ENCODE peak calls at places on chromosomes 4 and X, in six cellular contexts. F is mammary epithelial cell; Y is adrenal gland; Q is uterus; X is ovary; G is effector memory CD4-positive, alpha-beta T cell. H is an unnamed sample.
A peak's percentile ranks its signal among the peaks of the same experiment; 100 is the strongest.

GRCh38 chrX:13377537-13377936 is 57.7 kb upstream of the ATXN3L start:
- DNase-seq in F (peak; percentile 56), Y (no peak), Q (peak; percentile 62), X (no peak), G (no peak), H (no peak)

GRCh38 chrX:122941801-122942200 is 242.3 kb upstream of the GRIA3 start:
- DNase-seq in F (peak; percentile 35), Y (no peak), Q (no peak), X (no peak), G (no peak), H (no peak)

GRCh38 chrX:86047174-86047991 is at the start of gene CHM:
- DNase-seq in F (peak; percentile 78), Y (peak; percentile 86), Q (peak; percentile 69), X (peak; percentile 45), G (peak; percentile 7), H (peak; percentile 27)

GRCh38 chrX:8030361-8030760 is 103.1 kb upstream of the PNPLA4 start:
- DNase-seq in F (no peak), Y (no peak), Q (no peak), X (no peak), G (no peak), H (no peak)

GRCh38 chr4:153594208-153594607 is 89.9 kb upstream of the TLR2 start:
- DNase-seq in F (no peak), Y (no peak), Q (no peak), X (no peak), G (no peak), H (no peak)

GRCh38 chr4:122739174-122739573 is 6.7 kb downstream of the BBS12 start:
- DNase-seq in F (peak; percentile 83), Y (no peak), Q (no peak), X (no peak), G (no peak), H (no peak)

GRCh38 chr4:83417566-83417965 is 38.1 kb downstream of the HELQ start:
- DNase-seq in F (no peak), Y (no peak), Q (no peak), X (no peak), G (no peak), H (no peak)

GRCh38 chr4:165403667-165404066 is 24.9 kb downstream of the CPE start:
- DNase-seq in F (no peak), Y (peak; percentile 58), Q (no peak), X (no peak), G (no peak), H (no peak)

GRCh38 chrX:85619962-85620361 is 240.5 kb upstream of the POF1B start:
- DNase-seq in F (no peak), Y (no peak), Q (no peak), X (no peak), G (no peak), H (no peak)

GRCh38 chrX:68511255-68511654 is 12.4 kb downstream of the YIPF6 start:
- DNase-seq in F (peak; percentile 32), Y (no peak), Q (peak; percentile 35), X (no peak), G (no peak), H (no peak)

GRCh38 chr4:161601011-161601410 is 562.8 kb downstream of the FSTL5 start:
- DNase-seq in F (no peak), Y (no peak), Q (no peak), X (no peak), G (no peak), H (no peak)

GRCh38 chr4:9894604-9895361 is 113.3 kb downstream of the DRD5 start:
- DNase-seq in F (no peak), Y (no peak), Q (no peak), X (no peak), G (no peak), H (no peak)

GRCh38 chr4:8905236-8905772 is 33.7 kb upstream of the HMX1 start:
- DNase-seq in F (no peak), Y (no peak), Q (no peak), X (no peak), G (no peak), H (no peak)

GRCh38 chr4:9931196-9931595 is 90.1 kb downstream of the SLC2A9 start:
- DNase-seq in F (no peak), Y (no peak), Q (no peak), X (no peak), G (no peak), H (no peak)

GRCh38 chr4:108337923-108338322 is 169.2 kb upstream of the LEF1 start:
- DNase-seq in F (peak; percentile 30), Y (peak; percentile 65), Q (no peak), X (no peak), G (no peak), H (no peak)

GRCh38 chr4:87865960-87866598 is 33.3 kb downstream of the MEPE start:
- DNase-seq in F (no peak), Y (no peak), Q (no peak), X (no peak), G (no peak), H (no peak)

GRCh38 chr4:86013623-86014022 is 346.2 kb downstream of the MAPK10 start:
- DNase-seq in F (no peak), Y (no peak), Q (no peak), X (no peak), G (no peak), H (no peak)

GRCh38 chrX:70664726-70665125 is 220.1 kb downstream of the DLG3 start:
- DNase-seq in F (peak; percentile 9), Y (no peak), Q (no peak), X (no peak), G (no peak), H (no peak)

GRCh38 chr4:62930884-62931283 is 1478.4 kb downstream of the TECRL start:
- DNase-seq in F (no peak), Y (no peak), Q (no peak), X (no peak), G (no peak), H (no peak)

GRCh38 chr4:155371432-155372043 is 5.2 kb downstream of the MAP9 start:
- DNase-seq in F (peak; percentile 5), Y (no peak), Q (no peak), X (no peak), G (no peak), H (no peak)

GRCh38 chrX:53882331-53882730 is 161.9 kb downstream of the PHF8 start:
- DNase-seq in F (no peak), Y (no peak), Q (no peak), X (no peak), G (no peak), H (no peak)

GRCh38 chr4:38860788-38861424 is 4.3 kb upstream of the TLR6 start:
- DNase-seq in F (peak; percentile 47), Y (peak; percentile 66), Q (no peak), X (no peak), G (peak; percentile 23), H (peak; percentile 26)

GRCh38 chr4:42995343-42995944 is 102.9 kb downstream of the GRXCR1 start:
- DNase-seq in F (peak; percentile 6), Y (no peak), Q (no peak), X (no peak), G (no peak), H (no peak)

GRCh38 chr4:175051974-175052373 is 133.8 kb downstream of the ADAM29 start:
- DNase-seq in F (no peak), Y (no peak), Q (no peak), X (no peak), G (no peak), H (no peak)

GRCh38 chrX:71102292-71102691 is 4.2 kb downstream of the CXorf65 start:
- DNase-seq in F (no peak), Y (no peak), Q (no peak), X (no peak), G (no peak), H (no peak)

DNA sequence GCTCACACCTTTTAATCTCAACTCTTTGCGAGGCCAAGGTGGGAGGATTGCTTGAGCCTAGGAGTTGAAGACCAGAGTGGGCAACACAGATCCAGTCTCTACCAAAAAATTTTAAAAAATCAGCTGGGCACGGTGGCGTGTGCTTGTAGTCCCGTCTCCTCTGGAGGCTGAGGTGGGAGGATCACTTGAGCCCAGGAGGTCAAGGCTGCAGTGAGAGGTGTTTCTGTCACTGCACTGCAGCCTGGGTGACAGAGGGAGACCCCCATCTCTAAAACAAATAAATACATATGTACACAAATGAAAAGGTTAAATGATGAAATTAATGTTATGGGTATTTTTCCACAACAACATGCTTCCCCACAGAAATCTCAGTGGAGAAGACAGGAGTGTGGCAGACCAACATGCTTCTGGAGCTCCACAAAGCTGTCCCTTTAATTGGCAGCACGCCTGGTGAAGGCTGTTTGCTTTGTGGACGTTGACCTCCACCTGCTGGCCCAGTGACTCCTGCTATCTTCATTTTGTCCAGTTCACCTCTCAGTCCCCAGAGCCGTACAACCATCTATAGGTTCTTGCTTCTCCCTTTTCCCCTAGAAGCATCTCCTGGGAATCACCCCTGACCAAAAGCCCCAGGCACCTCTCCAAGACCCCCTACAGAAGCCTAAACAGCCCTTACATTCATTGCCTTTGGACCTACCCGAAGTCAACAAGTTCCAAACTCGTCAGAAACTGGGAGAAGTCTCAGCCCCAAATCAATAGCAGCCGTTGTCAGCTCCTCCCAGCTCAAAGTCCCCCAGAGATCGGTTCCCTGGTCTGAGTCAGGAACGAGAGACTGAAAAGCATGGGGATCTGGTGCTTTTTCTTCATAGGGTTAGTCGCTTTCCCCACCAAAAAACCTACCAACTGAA is 36.4 kb upstream of the CD99 start:
- DNase-seq in F (no peak), Y (peak; percentile 60), Q (no peak), X (no peak), G (no peak), H (no peak)
- H3K9me3 ChIP-seq in F (no peaks in the 10 kb centered on the region), Y (no peaks in the 10 kb centered on the region), Q (no peaks in the 10 kb centered on the region), X (no peaks in the 10 kb centered on the region), G (no peaks in the 10 kb centered on the region), H (no peaks in the 10 kb centered on the region)

GRCh38 chr4:26116057-26116456 is 202.0 kb downstream of the SMIM20 start:
- DNase-seq in F (no peak), Y (no peak), Q (no peak), X (no peak), G (no peak), H (no peak)
- H3K9me3 ChIP-seq in F (peaks cover 16% of the 10 kb centered on the region), Y (no peaks in the 10 kb centered on the region), Q (no peaks in the 10 kb centered on the region), X (no peaks in the 10 kb centered on the region), G (no peaks in the 10 kb centered on the region), H (peaks cover 5% of the 10 kb centered on the region)

DNA sequence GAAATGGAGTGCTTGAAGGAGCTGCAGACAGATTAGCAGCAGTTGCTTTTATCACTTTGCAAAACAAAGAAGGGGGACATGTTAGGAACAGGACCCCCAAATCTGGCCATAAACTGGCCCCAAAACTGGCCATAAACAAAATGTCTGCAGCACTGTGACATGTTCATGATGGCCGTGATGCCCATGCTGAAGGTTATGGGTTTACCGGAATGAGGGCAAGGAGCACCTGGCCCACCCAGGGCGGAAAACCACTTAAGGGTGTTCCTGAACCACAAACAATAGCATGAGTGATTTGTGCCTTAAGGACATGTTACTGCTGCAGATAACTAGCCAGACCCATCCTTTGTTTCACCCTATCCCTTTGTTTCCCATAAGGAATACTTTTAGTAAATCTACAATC is 79.6 kb upstream of the GC start:
- DNase-seq in F (no peak), Y (no peak), Q (no peak), X (no peak), G (no peak), H (no peak)
- H3K9me3 ChIP-seq in F (peaks cover 2% of the 10 kb centered on the region), Y (no peaks in the 10 kb centered on the region), Q (no peaks in the 10 kb centered on the region), X (no peaks in the 10 kb centered on the region), G (no peaks in the 10 kb centered on the region), H (no peaks in the 10 kb centered on the region)

DNA sequence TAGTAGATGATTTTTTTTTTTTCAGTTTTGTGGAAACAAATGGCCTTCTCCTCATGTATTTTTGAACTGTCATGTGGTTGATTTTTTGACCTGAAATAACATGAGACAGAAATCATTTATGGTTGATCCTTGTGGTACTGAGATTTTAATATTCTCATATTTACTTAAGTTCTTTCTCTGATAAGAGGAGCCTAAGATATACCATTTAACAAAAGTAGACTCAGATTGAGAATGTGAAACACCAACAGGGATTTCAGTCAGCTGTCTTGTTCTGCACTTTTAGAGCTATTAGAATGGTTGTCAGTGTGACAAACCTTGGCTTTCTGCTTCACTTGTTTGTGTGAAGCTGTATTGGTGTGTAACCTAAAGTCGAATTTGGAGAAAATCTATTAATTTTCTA is 575.7 kb downstream of the SPOCK3 start:
- DNase-seq in F (no peak), Y (no peak), Q (no peak), X (no peak), G (no peak), H (no peak)
- H3K9me3 ChIP-seq in F (no peaks in the 10 kb centered on the region), Y (no peaks in the 10 kb centered on the region), Q (no peaks in the 10 kb centered on the region), X (no peaks in the 10 kb centered on the region), G (no peaks in the 10 kb centered on the region), H (no peaks in the 10 kb centered on the region)

H was measured in T-helper 17 cell.